ENCODE peak calls at places on chromosomes 13 and 19, in seven cellular contexts. M is nephron progenitor cell, Z is astrocyte of the hippocampus, F is cardiac muscle cell, L is NB4, U is SK-N-SH, W is Calu3. H is an unnamed sample.

GRCh38 chr19:7152568-7152967 is 83.1 kb downstream of the ZNF557 start:
- DNase-seq in M (peak; percentile 15), Z (no peak), F (no peak), L (no peak), U (peak; percentile 26), W (no peak), H (no peak)

GRCh38 chr13:44903596-44903995 is 85.7 kb downstream of the NUFIP1 start:
- DNase-seq in M (no peak), Z (peak; percentile 94), F (no peak), L (no peak), U (no peak), W (no peak), H (no peak)

GRCh38 chr13:47025791-47026419 is 129.1 kb upstream of the HTR2A start:
- DNase-seq in M (no peak), Z (no peak), F (no peak), L (no peak), U (no peak), W (no peak), H (no peak)

GRCh38 chr13:49859568-49859967 is 67.1 kb upstream of the KPNA3 start:
- DNase-seq in M (no peak), Z (peak; percentile 89), F (no peak), L (no peak), U (no peak), W (peak; percentile 60), H (no peak)

GRCh38 chr13:24718192-24718965 is 38.2 kb downstream of the ATP12A start:
- DNase-seq in M (no peak), Z (no peak), F (no peak), L (no peak), U (no peak), W (no peak), H (no peak)

GRCh38 chr19:15897026-15897737 is 692 bp downstream of the CYP4F2 start:
- DNase-seq in M (no peak), Z (no peak), F (no peak), L (no peak), U (no peak), W (no peak), H (no peak)

GRCh38 chr19:3606690-3607289 is at the start of gene TBXA2R:
- DNase-seq in M (peak; percentile 85), Z (peak; percentile 80), F (peak; percentile 28), L (no peak), U (peak; percentile 96), W (peak; percentile 54), H (no peak)

GRCh38 chr19:418761-419632 is 10.1 kb upstream of the C2CD4C start:
- DNase-seq in M (no peak), Z (no peak), F (no peak), L (no peak), U (no peak), W (no peak), H (no peak)

GRCh38 chr19:43699506-43700367 is 16.1 kb upstream of the IRGC start:
- DNase-seq in M (peak; percentile 74), Z (peak; percentile 70), F (peak; percentile 48), L (no peak), U (peak; percentile 63), W (no peak), H (no peak)

GRCh38 chr13:34161829-34162544 is 344.0 kb downstream of the RFC3 start:
- DNase-seq in M (no peak), Z (peak; percentile 83), F (peak; percentile 6), L (peak; percentile 2), U (no peak), W (no peak), H (no peak)

GRCh38 chr19:6357995-6358394 is 3.3 kb upstream of the CLPP start:
- DNase-seq in M (no peak), Z (no peak), F (no peak), L (no peak), U (no peak), W (peak; percentile 8), H (no peak)

GRCh38 chr13:113862191-113862765 is 1.6 kb downstream of the GAS6 start:
- DNase-seq in M (no peak), Z (peak; percentile 44), F (no peak), L (no peak), U (no peak), W (no peak), H (no peak)